ENCODE peak calls at places on chromosomes 4 and X, in ten cellular contexts. X, Z, M, E, K, G, S, U, B and I are unnamed samples.

GRCh38 chrX:148380614-148381561 is 119.5 kb upstream of the AFF2 start:
- DNase-seq in X (no peak), B (no peak), E (no peak), S (no peak), G (no peak), U (no peak), K (no peak), M (no peak), Z (no peak), I (peak)

GRCh38 chr4:36280555-36280954 is 861 bp upstream of the DTHD1 start:
- DNase-seq in M (no peak), Z (no peak), S (peak), K (peak), U (no peak), B (no peak), E (no peak), G (no peak), X (no peak), I (no peak)

GRCh38 chr4:182846041-182846440 is 71.1 kb downstream of the DCTD start:
- DNase-seq in Z (no peak), S (no peak), K (no peak), E (no peak), M (no peak), X (no peak), B (no peak), G (no peak), U (no peak), I (no peak)

GRCh38 chr4:58590714-58591113 is 1480.5 kb upstream of the IGFBP7 start:
- DNase-seq in M (no peak), U (no peak), S (no peak), X (no peak), E (no peak), Z (no peak), B (no peak), G (no peak), K (no peak), I (no peak)

GRCh38 chrX:3811331-3812311 is 98.2 kb upstream of the PRKX start:
- DNase-seq in G (no peak), K (peak), B (no peak), S (peak), U (no peak), E (no peak), Z (peak), M (no peak), X (peak), I (peak)

GRCh38 chr4:7806080-7806630 is 133.5 kb downstream of the AFAP1 start:
- DNase-seq in Z (peak), B (no peak), S (peak), M (peak), U (peak), K (peak), G (peak), E (no peak), X (peak), I (no peak)

GRCh38 chrX:18574591-18574990 is 97.3 kb downstream of the RS1 start:
- DNase-seq in X (peak), U (peak), K (no peak), E (peak), Z (peak), B (peak), S (no peak), M (no peak), G (peak), I (peak)

GRCh38 chrX:49266536-49267445 is 2.3 kb upstream of the FOXP3 start:
- DNase-seq in M (no peak), E (no peak), X (no peak), S (no peak), G (no peak), B (no peak), K (no peak), U (no peak), Z (no peak), I (no peak)

GRCh38 chrX:80648023-80648422 is 161.7 kb downstream of the BRWD3 start:
- DNase-seq in U (no peak), S (no peak), K (peak), E (no peak), X (peak), B (no peak), Z (no peak), G (no peak), M (no peak), I (no peak)

GRCh38 chrX:109967151-109967550 is 35.8 kb upstream of the TMEM164 start:
- DNase-seq in U (no peak), K (no peak), M (no peak), S (no peak), E (no peak), B (no peak), X (no peak), G (no peak), Z (no peak), I (no peak)

GRCh38 chr4:185510803-185511202 is 24.5 kb downstream of the PDLIM3 start:
- DNase-seq in G (no peak), U (no peak), S (no peak), Z (no peak), X (no peak), B (no peak), K (no peak), M (no peak), E (no peak), I (no peak)

GRCh38 chr4:87080462-87080861 is 140.0 kb downstream of the KLHL8 start:
- DNase-seq in X (no peak), E (no peak), G (no peak), Z (no peak), S (no peak), U (no peak), B (no peak), M (no peak), K (no peak), I (no peak)

GRCh38 chr4:87078987-87079469 is 141.4 kb downstream of the KLHL8 start:
- DNase-seq in M (no peak), K (no peak), U (no peak), B (peak), X (no peak), G (peak), E (peak), S (no peak), Z (no peak), I (no peak)

GRCh38 chr4:87077834-87078585 is 142.4 kb downstream of the KLHL8 start:
- DNase-seq in E (no peak), S (no peak), B (no peak), U (no peak), X (no peak), Z (no peak), M (no peak), K (no peak), G (no peak), I (no peak)

GRCh38 chr4:87079967-87080366 is 140.5 kb downstream of the KLHL8 start:
- DNase-seq in M (no peak), E (no peak), U (no peak), G (no peak), B (no peak), X (no peak), K (no peak), Z (no peak), S (no peak), I (no peak)

GRCh38 chr4:87081826-87082225 is 138.6 kb downstream of the KLHL8 start:
- DNase-seq in S (no peak), X (no peak), G (no peak), M (no peak), U (no peak), Z (no peak), E (no peak), K (no peak), B (no peak), I (no peak)
- H3K4me3 ChIP-seq in S (no peak), X (no peak), G (peak), M (no peak), U (no peak), Z (no peak), E (no peak), K (no peak), B (no peak), I (no peak)

GRCh38 chr4:152460488-152460887 is 75.4 kb downstream of the FBXW7 start:
- DNase-seq in Z (no peak), K (no peak), X (peak), B (no peak), U (no peak), M (no peak), S (no peak), G (no peak), E (peak), I (no peak)

GRCh38 chr4:152462047-152462446 is 73.8 kb downstream of the FBXW7 start:
- DNase-seq in G (no peak), K (no peak), Z (no peak), X (no peak), S (no peak), U (no peak), E (no peak), B (no peak), M (no peak), I (no peak)

GRCh38 chr4:152462715-152463114 is 73.2 kb downstream of the FBXW7 start:
- DNase-seq in E (no peak), M (no peak), S (no peak), K (no peak), Z (no peak), B (no peak), U (no peak), X (no peak), G (no peak), I (no peak)

GRCh38 chr4:152463562-152463961 is 72.3 kb downstream of the FBXW7 start:
- DNase-seq in G (no peak), X (no peak), E (no peak), U (no peak), M (no peak), Z (no peak), S (no peak), B (no peak), K (no peak), I (no peak)

DNA sequence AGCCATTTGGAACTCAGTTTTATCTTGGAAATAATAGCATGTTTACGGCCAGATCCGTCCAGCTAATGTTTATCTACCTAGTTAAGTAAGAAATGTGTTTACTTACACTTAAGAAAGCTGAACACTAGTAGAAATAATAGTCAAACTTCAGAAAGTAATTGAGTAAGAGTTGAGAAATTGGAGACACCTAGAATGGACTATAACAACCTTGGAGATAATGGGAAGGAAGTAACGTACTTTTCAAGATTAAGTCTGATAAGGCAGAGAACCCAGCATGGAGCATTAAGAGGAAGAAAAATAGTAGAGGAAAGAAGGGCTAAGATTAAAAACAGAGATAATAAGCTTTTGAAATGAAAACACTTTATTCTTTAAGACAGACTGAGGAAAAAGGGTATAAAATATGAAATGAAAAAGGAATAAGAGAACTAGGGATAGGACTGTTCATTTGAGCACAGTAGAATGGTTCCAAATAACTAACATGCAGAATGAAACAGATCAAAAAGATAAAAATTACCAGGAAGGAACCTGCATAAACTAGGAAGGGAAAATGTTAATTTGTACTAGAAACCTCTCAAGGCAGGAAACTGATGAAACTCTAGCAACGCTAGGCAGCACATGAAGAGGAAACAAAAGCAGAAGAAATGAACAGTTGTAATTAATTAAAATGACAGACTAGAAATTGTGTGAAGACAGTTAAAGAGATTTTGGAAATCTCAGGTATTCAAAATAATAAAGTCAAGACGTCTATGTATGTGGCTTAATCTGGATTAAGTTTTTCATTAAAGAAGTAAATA is 71.7 kb downstream of the FBXW7 start:
- DNase-seq in B (no peak), Z (no peak), X (no peak), K (no peak), E (no peak), U (no peak), M (no peak), S (no peak), G (no peak), I (no peak)
- H3K27ac ChIP-seq in B (no peak), Z (no peak), X (no peak), K (no peak), E (no peak), U (no peak), M (no peak), S (no peak), G (no peak), I (no peak)

GRCh38 chrX:153728095-153728494 is 3.4 kb downstream of the ABCD1 start:
- DNase-seq in B (no peak), M (no peak), S (no peak), U (no peak), E (no peak), G (no peak), K (no peak), Z (no peak), X (no peak), I (no peak)

GRCh38 chrX:153725832-153726285 is 1.2 kb downstream of the ABCD1 start:
- DNase-seq in G (peak), X (no peak), K (no peak), M (no peak), Z (peak), E (no peak), B (no peak), U (no peak), S (no peak), I (no peak)

GRCh38 chrX:153725039-153725831 is 579 bp downstream of the ABCD1 start:
- DNase-seq in B (no peak), Z (no peak), S (peak), X (no peak), E (no peak), K (no peak), G (no peak), M (peak), U (no peak), I (no peak)

GRCh38 chrX:153727108-153727931 is 2.7 kb downstream of the ABCD1 start:
- DNase-seq in K (no peak), G (peak), E (no peak), S (peak), X (no peak), U (peak), B (peak), M (peak), Z (no peak), I (peak)

DNA sequence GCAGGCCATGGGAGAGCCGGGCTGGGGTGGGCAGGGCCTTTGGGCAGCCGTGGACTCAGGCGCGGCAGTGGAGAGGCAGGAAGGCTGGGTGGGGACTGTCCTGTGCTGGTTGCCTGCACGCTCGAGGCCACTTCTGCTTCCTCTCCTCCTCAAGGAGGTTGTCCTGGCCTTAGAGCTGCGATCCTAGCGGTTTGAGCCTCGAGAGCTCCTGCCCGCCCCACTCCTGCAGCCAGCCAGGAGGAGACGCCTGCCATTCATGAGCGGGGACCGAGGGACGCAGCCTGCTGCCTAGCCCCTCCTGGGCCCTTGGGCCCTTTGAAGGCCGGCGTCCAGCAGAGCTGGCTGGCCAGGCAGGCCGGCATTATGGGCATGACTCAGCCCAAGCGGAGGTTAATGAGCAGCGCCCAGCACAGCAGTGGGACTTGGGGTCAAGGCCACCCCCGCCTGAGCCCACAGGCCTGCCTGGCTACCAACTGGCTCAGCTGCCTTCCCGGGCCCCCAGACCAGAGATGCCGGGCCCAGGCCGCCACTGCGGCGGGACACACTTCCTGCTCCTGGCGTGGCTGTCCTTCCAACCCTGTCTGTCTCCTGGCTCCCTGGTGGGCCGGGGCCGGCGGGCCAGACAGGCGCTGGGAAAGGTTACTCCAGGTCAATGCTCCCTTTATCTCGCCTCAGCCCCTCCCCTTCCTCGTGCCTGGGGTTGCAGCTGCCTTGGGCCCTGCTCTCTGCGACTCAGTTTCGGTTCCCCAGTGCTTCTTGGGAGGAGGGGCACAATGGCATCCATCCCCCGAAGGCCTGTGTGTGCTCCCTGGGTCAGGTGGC is 1.8 kb downstream of the ABCD1 start:
- DNase-seq in Z (peak), U (peak), B (peak), S (peak), E (no peak), M (peak), K (peak), X (no peak), G (peak), I (peak)
- H3K4me3 ChIP-seq in Z (peak), U (no peak), B (peak), S (no peak), E (peak), M (no peak), K (no peak), X (no peak), G (peak), I (peak)

DNA sequence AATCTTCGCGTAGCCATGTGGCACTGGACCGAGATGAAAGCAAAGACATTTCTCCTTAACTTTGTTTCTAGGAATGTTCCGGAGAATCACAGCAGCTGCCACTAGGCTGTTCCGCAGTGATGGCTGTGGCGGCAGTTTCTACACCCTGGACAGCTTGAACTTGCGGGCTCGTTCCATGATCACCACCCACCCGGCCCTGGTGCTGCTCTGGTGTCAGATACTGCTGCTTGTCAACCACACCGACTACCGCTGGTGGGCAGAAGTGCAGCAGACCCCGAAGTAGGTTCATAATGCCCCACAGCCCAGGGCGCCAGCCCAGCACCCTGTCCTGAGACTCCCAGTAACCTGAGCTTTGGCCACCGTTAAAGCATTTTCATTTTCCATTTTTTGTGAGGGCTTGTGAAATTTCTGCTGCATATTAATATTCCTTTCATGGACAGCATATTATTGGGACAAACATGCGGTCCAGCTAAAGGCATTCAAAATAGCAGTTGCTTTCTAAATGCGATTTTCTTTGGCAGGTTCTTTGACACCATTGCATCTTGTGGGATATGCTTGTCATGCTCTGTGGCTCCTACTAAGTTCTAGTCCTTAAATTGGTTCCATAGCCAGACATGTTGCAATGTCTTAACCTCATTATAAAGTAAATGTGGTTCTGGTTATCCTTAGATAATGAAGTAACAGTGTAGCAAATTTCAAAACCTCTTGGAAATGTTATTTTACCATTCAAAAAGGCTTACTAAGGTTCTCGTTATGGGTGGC is 49.1 kb upstream of the MSANTD1 start:
- DNase-seq in G (peak), X (no peak), Z (no peak), M (no peak), E (no peak), K (no peak), U (no peak), S (peak), B (no peak), I (no peak)
- H3K27ac ChIP-seq in G (peak), X (no peak), Z (no peak), M (no peak), E (no peak), K (no peak), U (no peak), S (no peak), B (no peak), I (no peak)

GRCh38 chr4:72665376-72665978 is 96.5 kb upstream of the ADAMTS3 start:
- DNase-seq in Z (no peak), S (no peak), B (no peak), E (no peak), G (no peak), K (no peak), U (no peak), X (no peak), M (no peak), I (no peak)

GRCh38 chr4:72670521-72670920 is 101.5 kb upstream of the ADAMTS3 start:
- DNase-seq in S (no peak), B (no peak), X (no peak), Z (no peak), G (no peak), M (no peak), K (no peak), U (no peak), E (no peak), I (no peak)

GRCh38 chr4:72666910-72667309 is 97.9 kb upstream of the ADAMTS3 start:
- DNase-seq in M (no peak), X (no peak), U (no peak), S (peak), E (no peak), Z (no peak), K (no peak), G (no peak), B (no peak), I (no peak)
- H3K4me3 ChIP-seq in M (no peak), X (no peak), U (no peak), S (no peak), E (no peak), Z (no peak), K (no peak), G (no peak), B (no peak), I (no peak)

GRCh38 chrX:118734909-118735308 is 7.5 kb downstream of the IL13RA1 start:
- DNase-seq in S (no peak), Z (no peak), X (no peak), M (no peak), E (no peak), B (no peak), G (no peak), K (no peak), U (no peak), I (no peak)
- H3K27ac ChIP-seq in S (no peak), Z (no peak), X (no peak), M (no peak), E (no peak), B (no peak), G (no peak), K (no peak), U (no peak), I (no peak)

GRCh38 chr4:76088719-76089118 is 14.2 kb downstream of the ART3 start:
- DNase-seq in U (no peak), S (no peak), X (no peak), G (no peak), Z (no peak), K (no peak), M (no peak), E (no peak), B (no peak), I (no peak)

GRCh38 chr4:76087007-76087769 is 12.7 kb downstream of the ART3 start:
- DNase-seq in U (no peak), S (peak), E (peak), M (no peak), K (peak), Z (no peak), G (peak), B (peak), X (peak), I (peak)

GRCh38 chr4:76095568-76095967 is 21.1 kb downstream of the ART3 start:
- DNase-seq in S (no peak), G (no peak), M (no peak), Z (no peak), B (no peak), E (no peak), U (no peak), X (no peak), K (no peak), I (no peak)

GRCh38 chr4:76091052-76091451 is 16.5 kb downstream of the ART3 start:
- DNase-seq in G (no peak), B (no peak), Z (no peak), X (no peak), E (no peak), M (no peak), K (no peak), U (no peak), S (no peak), I (no peak)

DNA sequence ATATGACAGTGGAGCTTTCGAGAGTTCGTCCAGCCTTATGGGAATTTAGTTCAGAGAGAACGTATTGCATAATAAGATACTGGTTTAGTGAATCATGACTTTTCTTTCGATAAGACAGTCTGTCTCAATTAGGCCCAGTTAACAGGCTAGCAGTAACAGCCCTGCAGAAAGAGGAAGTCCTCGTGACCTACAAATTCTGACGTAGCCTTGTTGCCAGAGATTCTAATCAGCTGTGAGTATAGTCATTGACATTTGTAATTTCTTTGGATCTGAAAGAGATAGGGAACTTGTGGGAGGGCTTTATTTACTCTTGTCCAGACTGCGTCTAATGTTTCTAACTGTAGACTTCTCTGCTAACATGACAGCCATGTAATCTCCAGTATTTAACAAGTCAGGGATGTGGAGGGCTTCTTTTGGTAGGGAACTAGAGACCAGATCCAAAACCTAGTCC is 15.8 kb downstream of the ART3 start:
- DNase-seq in B (peak), U (peak), K (no peak), X (no peak), S (no peak), Z (no peak), G (no peak), M (no peak), E (peak), I (peak)
- H3K4me3 ChIP-seq in B (no peak), U (no peak), K (no peak), X (no peak), S (no peak), Z (no peak), G (peak), M (no peak), E (no peak), I (no peak)